ENCODE peak calls at places on chromosomes 4 and X, in four cellular contexts. Q is AG04450, X is heart left ventricle, V is fibroblast of lung. U is an unnamed sample. For H3K27me3, the result is how much of the 10 kb centered on the place peaks cover.

GRCh38 chr4:78737951-78738350 is 38.2 kb upstream of the BMP2K start:
- DNase-seq in Q (no peak), X (no peak), V (no peak), U (no peak)

GRCh38 chr4:123807866-123808265 is 411.3 kb downstream of the SPRY1 start:
- DNase-seq in Q (no peak), X (no peak), V (no peak), U (no peak)

GRCh38 chr4:83771113-83771705 is 235.3 kb downstream of the GPAT3 start:
- DNase-seq in Q (peak), X (peak), V (peak), U (no peak)

GRCh38 chrX:18390941-18391538 is 34.4 kb upstream of the CDKL5 start:
- DNase-seq in Q (no peak), X (peak), V (peak), U (peak)

GRCh38 chr4:165805406-165805805 is 67.6 kb upstream of the TLL1 start:
- DNase-seq in Q (no peak), X (no peak), V (no peak), U (no peak)

GRCh38 chrX:133979641-133980230 is 5.7 kb downstream of the GPC3 start:
- DNase-seq in Q (no peak), X (no peak), V (no peak), U (no peak)

GRCh38 chr4:149911995-149912394 is 96.4 kb upstream of the IQCM start:
- DNase-seq in Q (no peak), X (no peak), V (no peak), U (no peak)

GRCh38 chr4:113384600-113384999 is 335.1 kb downstream of the ANK2 start:
- DNase-seq in Q (no peak), X (no peak), V (peak), U (no peak)

GRCh38 chr4:106746451-106746850 is 289.7 kb downstream of the DKK2 start:
- DNase-seq in Q (no peak), X (no peak), V (no peak), U (no peak)

GRCh38 chr4:87896020-87896621 is 63.4 kb downstream of the MEPE start:
- DNase-seq in Q (no peak), X (peak), V (peak), U (no peak)

GRCh38 chr4:100417565-100417964 is 100.3 kb downstream of the EMCN start:
- DNase-seq in Q (no peak), X (no peak), V (peak), U (no peak)

GRCh38 chr4:145626623-145626982 is 7.4 kb downstream of the MMAA start:
- DNase-seq in Q (no peak), X (no peak), V (no peak), U (no peak)

GRCh38 chr4:101122019-101122418 is 225.3 kb downstream of the PPP3CA start:
- DNase-seq in Q (no peak), X (no peak), V (no peak), U (no peak)

GRCh38 chr4:186097386-186097785 is 7.1 kb upstream of the FAM149A start:
- DNase-seq in Q (no peak), X (no peak), V (no peak), U (no peak)

GRCh38 chrX:63657821-63658220 is 127.2 kb downstream of the ARHGEF9 start:
- DNase-seq in Q (peak), X (peak), V (peak), U (no peak)

DNA sequence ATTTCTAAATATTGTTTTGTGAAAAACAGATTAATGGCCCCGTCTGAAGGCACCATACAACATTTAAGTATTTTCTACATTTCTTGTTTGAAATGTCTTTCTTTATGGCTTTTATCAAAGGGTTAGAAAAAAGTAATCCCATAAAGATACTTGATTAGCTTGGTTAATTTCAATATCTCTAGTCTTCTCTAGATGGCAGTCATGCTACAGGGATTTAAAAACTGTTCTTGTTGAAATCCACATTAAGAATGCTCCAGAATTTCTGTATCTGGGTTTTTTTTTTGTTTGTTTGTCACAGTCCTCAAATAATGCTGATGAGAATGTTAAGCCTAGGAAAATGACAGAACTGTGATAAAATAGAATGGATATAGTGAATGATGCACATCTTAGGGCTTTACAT is 109.0 kb upstream of the AADAT start:
- DNase-seq in Q (no peak), X (no peak), V (no peak), U (no peak)
- TF ChIP-seq CTCF in Q (no peak), X (no peak), V (no peak), U (no peak)

GRCh38 chr4:80264352-80264647 is 2.2 kb upstream of the FGF5 start:
- DNase-seq in Q (no peak), X (no peak), V (no peak), U (no peak)
- H3K27me3 ChIP-seq in Q (under half), X (half or more), V (under half), U (under half)

DNA sequence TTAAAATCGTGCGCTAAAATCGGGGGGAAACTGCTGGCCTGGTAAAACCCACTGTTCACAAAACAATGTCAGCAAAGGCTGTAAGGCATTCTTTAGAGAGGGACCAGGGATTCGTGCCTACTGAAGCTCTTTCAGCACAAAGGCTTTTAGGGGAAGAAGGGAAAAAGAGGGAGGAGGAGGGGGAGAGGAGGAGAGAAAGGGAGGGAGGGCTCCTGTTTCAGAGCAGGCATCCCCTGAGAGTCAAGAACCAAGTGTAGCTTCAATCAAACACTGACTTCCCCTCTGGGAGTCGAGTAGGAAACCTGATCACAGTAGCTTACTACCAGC is 9.5 kb downstream of the BCOR start:
- DNase-seq in Q (no peak), X (no peak), V (no peak), U (no peak)
- H3K4me3 ChIP-seq in Q (no peak), X (no peak), V (no peak), U (no peak)

GRCh38 chrX:95762716-95763115 is 921.9 kb upstream of the DIAPH2 start:
- DNase-seq in Q (no peak), X (no peak), V (no peak), U (no peak)
- TF ChIP-seq CTCF in Q (no peak), X (no peak), V (no peak), U (peak)

DNA sequence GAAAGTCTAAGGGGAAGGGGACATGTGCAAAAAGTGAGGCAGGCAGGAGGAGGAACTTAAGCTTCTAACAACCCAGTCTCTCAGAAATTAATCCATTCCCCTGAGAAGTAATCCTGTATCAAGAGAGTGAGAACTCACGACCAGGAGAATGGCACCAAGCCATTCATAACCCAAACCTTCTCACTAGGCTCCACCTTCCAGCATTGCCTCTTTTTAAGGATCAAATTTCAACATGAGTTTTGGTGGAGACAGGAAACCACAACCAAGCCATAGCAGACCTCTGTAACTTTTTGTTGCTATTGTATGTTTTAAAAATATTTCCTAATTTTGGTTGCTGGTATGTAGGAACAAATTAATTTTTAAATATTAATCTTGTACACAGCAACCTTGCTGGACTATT is 32.8 kb downstream of the PASD1 start:
- DNase-seq in Q (no peak), X (no peak), V (no peak), U (no peak)
- H3K27me3 ChIP-seq in Q (under half), X (under half), V (under half), U (under half)

DNA sequence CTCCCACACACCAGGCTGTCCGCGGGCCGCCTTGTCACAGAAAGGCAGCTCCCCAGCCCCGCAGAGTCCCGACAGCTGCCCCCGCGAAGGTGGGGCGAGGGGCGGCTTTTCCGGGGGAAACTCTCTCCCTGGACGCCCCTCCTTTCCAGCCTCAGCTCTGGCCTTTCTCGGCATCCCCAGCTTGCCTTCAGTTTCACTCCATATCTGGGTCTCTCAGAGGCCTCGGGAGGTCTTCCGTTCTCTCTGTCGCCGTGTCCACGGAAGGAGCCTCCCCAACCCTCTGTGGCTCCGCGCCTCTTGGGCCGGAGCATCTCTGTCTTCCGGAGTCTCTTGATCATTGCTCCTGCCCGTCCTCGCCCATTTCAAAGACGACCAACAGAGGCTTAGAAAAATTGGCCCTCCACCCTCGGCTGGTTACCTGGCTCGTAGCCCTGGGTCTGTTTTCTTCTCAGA is 6.1 kb upstream of the MSX1 start:
- DNase-seq in Q (no peak), X (no peak), V (no peak), U (no peak)
- H3K4me3 ChIP-seq in Q (peak), X (peak), V (peak), U (peak)

DNA sequence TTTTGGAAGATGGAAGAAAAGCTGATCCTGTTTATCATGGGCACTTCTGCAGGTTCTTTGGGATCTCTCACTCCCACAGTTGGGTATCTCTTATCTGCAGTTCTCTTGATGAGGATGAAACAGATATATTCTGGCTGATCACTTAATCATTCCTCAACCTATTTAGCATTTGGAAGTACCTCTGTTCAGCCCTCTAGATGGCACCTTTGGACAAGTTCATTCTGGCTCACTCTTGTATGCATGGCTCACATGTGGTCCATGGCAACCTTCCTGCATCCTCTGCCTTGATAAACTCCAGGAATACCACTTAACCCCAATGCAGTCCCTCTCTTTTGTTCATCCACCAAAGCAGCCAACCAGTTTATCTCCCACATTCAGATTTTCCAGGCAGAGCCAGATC is 74.2 kb downstream of the SMARCA5 start:
- DNase-seq in Q (no peak), X (no peak), V (peak), U (no peak)
- TF ChIP-seq CTCF in Q (no peak), X (no peak), V (no peak), U (peak)

DNA sequence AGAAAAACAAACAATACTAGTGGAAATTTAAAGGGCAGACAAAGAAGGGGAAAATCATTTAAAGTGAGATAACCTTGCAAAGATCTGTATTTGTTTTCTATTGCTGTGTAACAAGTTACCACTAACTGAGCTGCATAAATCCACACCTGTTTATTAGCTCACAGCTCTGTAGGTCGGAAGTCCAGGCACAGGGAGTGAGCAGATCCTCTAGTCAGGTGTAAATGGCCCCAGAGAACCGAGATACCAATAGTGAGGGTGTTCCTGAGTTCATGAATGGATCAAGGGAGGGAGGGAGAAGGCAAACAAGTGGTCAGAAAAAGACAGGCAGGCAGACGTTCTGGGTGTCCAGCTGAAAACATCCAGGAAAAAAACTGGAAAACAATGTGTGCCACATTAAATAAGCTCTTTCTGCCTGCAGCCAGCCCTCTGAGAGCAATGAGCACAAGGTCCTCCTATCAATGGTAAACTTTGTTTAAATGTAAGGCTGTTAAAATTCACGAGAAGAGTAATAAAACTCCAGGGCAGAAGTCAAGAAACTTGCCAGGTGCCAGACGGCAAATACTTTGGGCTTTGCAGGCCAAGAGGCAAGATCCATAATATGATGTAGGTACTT is 25.0 kb downstream of the ADGRA3 start:
- DNase-seq in Q (no peak), X (no peak), V (no peak), U (no peak)
- H3K27me3 ChIP-seq in Q (under half), X (under half), V (under half), U (under half)

GRCh38 chr4:153757407-153757806 is 2.4 kb downstream of the RNF175 start:
- DNase-seq in Q (no peak), X (no peak), V (no peak), U (no peak)

GRCh38 chr4:153755186-153755585 is 4.6 kb downstream of the RNF175 start:
- DNase-seq in Q (no peak), X (no peak), V (no peak), U (no peak)

GRCh38 chr4:153759407-153760226 is at the start of gene RNF175:
- DNase-seq in Q (no peak), X (no peak), V (no peak), U (no peak)

GRCh38 chr4:153758136-153758535 is 1.7 kb downstream of the RNF175 start:
- DNase-seq in Q (no peak), X (no peak), V (no peak), U (no peak)

DNA sequence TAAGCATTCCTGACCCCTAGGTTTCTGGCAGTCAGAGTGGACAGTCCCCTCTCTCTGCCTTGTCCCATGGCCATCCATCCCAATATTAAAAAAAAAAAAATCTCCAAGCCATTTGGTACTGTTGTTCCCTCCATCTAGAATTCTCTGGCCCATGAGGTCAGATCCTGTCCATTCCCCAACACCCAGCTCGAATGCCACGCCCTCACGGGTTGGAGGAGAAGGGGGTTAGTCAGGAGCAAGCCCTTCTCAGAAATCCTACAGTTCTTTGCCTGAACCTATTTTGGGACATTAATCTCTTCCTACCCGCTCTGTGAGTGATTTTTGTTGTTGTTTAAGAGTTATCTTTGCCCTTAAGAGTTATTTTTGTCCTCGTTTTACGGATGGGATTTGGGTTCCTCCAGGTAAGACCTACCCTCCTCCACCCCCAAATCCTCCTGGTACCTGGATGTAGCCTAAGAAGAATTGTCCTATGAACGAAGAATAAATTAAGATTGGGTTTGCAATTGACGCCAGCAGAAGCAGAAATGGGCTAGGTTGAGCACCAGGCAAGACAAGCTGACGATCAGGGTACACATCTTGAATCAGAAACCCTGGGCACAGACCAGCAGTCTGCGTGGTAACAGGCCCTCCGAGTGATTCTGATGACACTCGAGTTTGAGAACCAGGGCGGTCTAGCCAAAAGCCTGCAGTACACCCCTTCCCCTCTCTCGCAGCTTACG is 977 bp downstream of the RNF175 start:
- DNase-seq in Q (no peak), X (no peak), V (no peak), U (no peak)
- H3K4me3 ChIP-seq in Q (no peak), X (peak), V (peak), U (no peak)

GRCh38 chr4:172515266-172515879 is 653.2 kb upstream of the GALNT7 start:
- DNase-seq in Q (peak), X (no peak), V (no peak), U (no peak)
- TF ChIP-seq CTCF in Q (no peak), X (no peak), V (no peak), U (no peak)

U was measured in GM06990.